ENCODE peak calls at places on chromosomes 2 and 18, in four cellular contexts. H, Y, P and C are unnamed samples.

GRCh38 chr18:42339324-42339723 is 384.3 kb downstream of the PIK3C3 start:
- DNase-seq in H (no peak), Y (no peak), P (no peak), C (peak; percentile 80)

GRCh38 chr2:105753380-105753779 is 8.7 kb downstream of the NCK2 start:
- DNase-seq in H (no peak), Y (no peak), P (no peak), C (no peak)

GRCh38 chr2:7838636-7839035 is 843.2 kb upstream of the ID2 start:
- DNase-seq in H (no peak), Y (no peak), P (no peak), C (no peak)

GRCh38 chr2:179184610-179185009 is 80.0 kb downstream of the SESTD1 start:
- DNase-seq in H (no peak), Y (no peak), P (no peak), C (no peak)

GRCh38 chr2:213001285-213001910 is 150.0 kb downstream of the IKZF2 start:
- DNase-seq in H (no peak), Y (no peak), P (no peak), C (no peak)

GRCh38 chr2:201769664-201770373 is 10.9 kb downstream of the ALS2 start:
- DNase-seq in H (no peak), Y (no peak), P (no peak), C (no peak)

GRCh38 chr18:63962137-63962536 is 7.7 kb upstream of the SERPINB8 start:
- DNase-seq in H (no peak), Y (no peak), P (no peak), C (no peak)

GRCh38 chr2:69390001-69390400 is 3.0 kb upstream of the GFPT1 start:
- DNase-seq in H (no peak), Y (no peak), P (no peak), C (no peak)

GRCh38 chr2:96256611-96257113 is 9.1 kb downstream of the TMEM127 start:
- DNase-seq in H (no peak), Y (no peak), P (no peak), C (no peak)
- H3K9ac ChIP-seq in H (no peak overlapping the region), Y (peak overlapping the region; percentile 29), P (no peak overlapping the region), C (no peak overlapping the region)

DNA sequence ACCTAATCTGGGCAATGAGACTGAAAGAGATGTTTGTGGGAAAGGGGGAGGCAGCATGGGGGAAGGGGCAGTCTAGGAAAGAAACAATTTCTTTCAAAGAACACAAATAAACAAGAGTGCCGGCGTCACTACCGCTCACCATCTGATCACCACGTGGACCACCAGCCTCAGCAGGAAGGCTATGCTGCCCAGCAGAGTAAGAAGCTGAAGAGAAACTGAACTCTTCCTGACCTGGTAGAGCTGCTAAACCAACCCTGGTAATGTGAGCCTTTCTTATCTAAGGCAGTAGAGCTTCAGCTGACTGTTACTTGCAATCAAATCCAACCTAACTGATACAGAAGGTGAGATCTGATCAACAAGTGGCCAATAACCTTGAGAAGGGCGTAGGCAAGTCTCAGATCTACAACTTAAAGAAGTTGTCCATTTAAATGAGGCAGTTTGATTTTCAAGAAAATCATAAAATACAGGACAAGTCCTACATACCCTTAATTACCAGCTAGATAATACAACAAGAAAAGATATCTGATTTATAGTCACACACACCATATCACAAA is 44.2 kb upstream of the SPTBN1 start:
- DNase-seq in H (no peak), Y (no peak), P (no peak), C (no peak)
- TF ChIP-seq SUZ12 in H (no peak), Y (no peak), P (no peak), C (no peak)

GRCh38 chr18:79508565-79509535 is 113.1 kb downstream of the NFATC1 start:
- DNase-seq in H (no peak), Y (no peak), P (no peak), C (no peak)
- TF ChIP-seq ZNF274 in H (no peak), Y (no peak), P (no peak), C (no peak)

DNA sequence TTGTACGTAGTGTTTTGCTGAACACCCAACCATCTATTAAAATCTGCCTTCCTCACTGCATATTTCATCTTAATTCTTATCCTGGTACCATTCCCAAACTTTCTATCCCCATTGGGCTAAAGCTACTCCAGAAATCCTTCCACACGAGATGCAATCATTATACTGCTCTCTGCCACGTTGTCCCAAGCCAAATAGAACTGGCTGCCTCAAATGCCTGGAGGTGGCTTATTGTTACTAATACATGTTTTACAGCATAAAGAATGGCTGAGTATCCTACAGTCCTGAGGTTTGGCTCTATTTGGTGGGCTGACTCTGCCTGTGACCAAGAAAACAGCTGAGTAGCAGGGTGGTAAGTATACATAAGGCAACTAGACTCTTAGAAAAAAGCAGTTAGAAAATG is 306.0 kb upstream of the ACVR2A start:
- DNase-seq in H (no peak), Y (no peak), P (no peak), C (no peak)
- H3K9ac ChIP-seq in H (no peak overlapping the region), Y (no peak overlapping the region), P (no peak overlapping the region), C (no peak overlapping the region)

DNA sequence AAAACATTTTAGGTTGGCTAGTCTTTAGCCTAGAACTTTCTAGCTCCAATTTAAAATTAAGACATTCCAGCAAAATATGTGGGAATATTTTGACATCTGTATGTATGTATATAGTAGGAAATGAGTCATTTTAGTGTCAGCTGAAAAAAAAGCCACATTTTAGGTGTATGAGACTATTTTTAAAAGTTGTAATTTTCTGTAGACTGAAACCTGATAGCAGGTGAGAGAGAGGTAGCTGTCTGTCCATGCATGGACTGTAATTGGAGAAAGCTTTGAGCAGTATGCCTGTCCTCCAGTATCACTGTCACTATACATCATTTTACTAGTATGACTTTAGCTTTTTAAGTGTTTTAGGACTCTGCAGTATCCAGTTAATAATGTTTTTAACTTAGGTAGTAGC is 26.1 kb upstream of the PPP1R1C start:
- DNase-seq in H (no peak), Y (no peak), P (no peak), C (no peak)
- TF ChIP-seq SUZ12 in H (no peak), Y (no peak), P (no peak), C (no peak)

GRCh38 chr2:85134255-85135065 is 1.3 kb downstream of the TCF7L1 start:
- DNase-seq in H (peak; percentile 74), Y (no peak), P (no peak), C (no peak)
- TF ChIP-seq ZNF274 in H (no peak), Y (no peak), P (no peak), C (no peak)

GRCh38 chr2:207241198-207241597 is 75.5 kb upstream of the KLF7 start:
- DNase-seq in H (no peak), Y (no peak), P (no peak), C (no peak)

GRCh38 chr2:207239222-207239674 is 73.5 kb upstream of the KLF7 start:
- DNase-seq in H (no peak), Y (no peak), P (no peak), C (no peak)

GRCh38 chr2:207239754-207240494 is 74.2 kb upstream of the KLF7 start:
- DNase-seq in H (no peak), Y (no peak), P (no peak), C (no peak)

GRCh38 chr2:207243601-207244000 is 77.9 kb upstream of the KLF7 start:
- DNase-seq in H (no peak), Y (no peak), P (no peak), C (no peak)

GRCh38 chr2:207240649-207241048 is 74.9 kb upstream of the KLF7 start:
- DNase-seq in H (no peak), Y (no peak), P (no peak), C (no peak)
- H3K9ac ChIP-seq in H (no peak overlapping the region), Y (no peak overlapping the region), P (no peak overlapping the region), C (no peak overlapping the region)

DNA sequence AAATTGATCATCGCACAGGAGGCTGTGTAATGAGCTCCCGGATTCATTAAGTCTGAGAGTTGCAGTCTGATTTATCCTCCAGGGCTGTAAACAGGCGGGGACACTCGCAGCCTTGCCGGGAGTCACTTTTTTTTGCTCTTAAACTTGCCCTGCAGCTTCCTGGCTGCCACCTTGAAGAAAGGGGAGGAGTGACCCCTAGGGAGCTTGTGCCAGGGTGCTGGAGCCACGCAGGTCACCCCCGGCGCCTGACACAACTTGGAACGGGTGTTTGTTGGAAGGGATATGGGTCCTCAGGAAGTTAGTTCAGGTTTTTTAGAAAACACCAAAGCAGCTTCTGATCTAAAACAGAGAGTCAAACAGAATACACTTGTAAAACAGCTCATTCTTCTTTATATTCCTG is 76.3 kb downstream of the DCDC2C start:
- DNase-seq in H (no peak), Y (no peak), P (no peak), C (no peak)
- TF ChIP-seq SUZ12 in H (no peak), Y (no peak), P (no peak), C (no peak)